ENCODE peak calls at places on chromosomes 16 and 17, in seven cellular contexts. P, K, O, S, M, D and W are unnamed samples. For H3K4me1 and H3K27me3, the result is how much of the 10 kb centered on the place peaks cover.

GRCh38 chr17:82020874-82021727 is 1.6 kb downstream of the CENPX start:
- DNase-seq in S (peak), O (peak), D (peak), K (peak), M (peak), P (no peak), W (no peak)

GRCh38 chr17:64336760-64337413 is 53.8 kb downstream of the PECAM1 start:
- DNase-seq in D (no peak), P (no peak), M (no peak), S (no peak), K (no peak), O (peak), W (no peak)

GRCh38 chr17:21042434-21043295 is at the start of gene USP22:
- DNase-seq in O (no peak), P (no peak), S (no peak), M (no peak), D (no peak), K (no peak), W (no peak)

GRCh38 chr16:62068747-62069146 is 32.5 kb upstream of the CDH8 start:
- DNase-seq in K (no peak), O (peak), M (peak), P (no peak), S (no peak), D (no peak), W (no peak)

GRCh38 chr17:73357318-73357717 is 45.5 kb upstream of the CDC42EP4 start:
- DNase-seq in D (no peak), M (no peak), S (no peak), O (no peak), K (no peak), P (no peak), W (no peak)

GRCh38 chr16:58022601-58023371 is 2.8 kb upstream of the MMP15 start:
- DNase-seq in D (peak), P (no peak), M (no peak), O (peak), K (no peak), S (peak), W (no peak)

GRCh38 chr17:76458580-76459490 is 5.9 kb upstream of the UBE2O start:
- DNase-seq in P (no peak), K (no peak), S (no peak), O (peak), M (peak), D (peak), W (no peak)

GRCh38 chr17:72681844-72682243 is 410.6 kb downstream of the SLC39A11 start:
- DNase-seq in D (peak), O (peak), M (no peak), K (no peak), P (no peak), S (no peak), W (no peak)

GRCh38 chr17:67638871-67639270 is 78.9 kb upstream of the NOL11 start:
- DNase-seq in K (no peak), P (no peak), O (no peak), M (no peak), D (no peak), S (no peak), W (no peak)

GRCh38 chr17:28404812-28405570 is 1.0 kb downstream of the SLC46A1 start:
- DNase-seq in D (no peak), K (no peak), S (no peak), M (no peak), P (no peak), O (peak), W (no peak)

GRCh38 chr16:57807968-57808528 is 5.8 kb upstream of the KIFC3 start:
- DNase-seq in O (peak), S (peak), D (peak), K (peak), M (peak), P (peak), W (no peak)

GRCh38 chr17:35051183-35051578 is 12.3 kb downstream of the RFFL start:
- DNase-seq in P (no peak), O (no peak), D (no peak), M (no peak), S (no peak), K (no peak), W (no peak)

GRCh38 chr17:35052240-35052608 is 11.3 kb downstream of the RFFL start:
- DNase-seq in M (no peak), O (no peak), S (no peak), P (no peak), K (no peak), D (no peak), W (no peak)

GRCh38 chr17:35051579-35052239 is 11.8 kb downstream of the RFFL start:
- DNase-seq in D (no peak), S (no peak), O (no peak), K (no peak), P (no peak), M (no peak), W (no peak)

GRCh38 chr17:35048685-35049379 is 14.7 kb downstream of the RFFL start:
- DNase-seq in P (no peak), D (no peak), O (no peak), K (no peak), M (no peak), S (no peak), W (no peak)

DNA sequence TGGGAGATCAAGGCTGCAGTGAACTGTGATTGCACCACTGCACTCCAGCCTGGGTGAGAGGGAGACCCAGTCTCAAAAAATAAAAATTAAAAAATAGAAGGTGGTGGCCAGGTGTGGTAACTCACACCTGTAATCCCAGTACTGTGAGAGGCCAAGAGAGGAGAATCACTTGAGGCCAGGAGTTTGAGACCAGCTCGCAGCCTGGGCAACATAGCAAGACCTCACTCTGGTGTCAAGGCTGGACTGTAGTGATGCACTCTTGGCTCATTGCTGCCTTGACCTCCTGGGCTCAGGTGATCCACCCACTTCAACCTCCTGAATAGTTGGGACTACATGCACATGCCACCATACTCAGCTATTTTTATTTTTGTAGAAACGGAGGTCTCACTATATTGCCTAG is 13.3 kb downstream of the RFFL start:
- DNase-seq in S (no peak), M (no peak), O (no peak), K (no peak), D (no peak), P (no peak), W (no peak)
- H3K4me1 ChIP-seq in S (under half), M (under half), O (under half), K (under half), D (under half), P (half or more), W (under half)

GRCh38 chr17:14304222-14304844 is 3.5 kb downstream of the HS3ST3B1 start:
- DNase-seq in M (no peak), S (no peak), O (no peak), D (no peak), P (no peak), K (no peak), W (no peak)

GRCh38 chr17:14301761-14302401 is 1.0 kb downstream of the HS3ST3B1 start:
- DNase-seq in M (no peak), D (peak), S (no peak), K (no peak), P (peak), O (no peak), W (no peak)

GRCh38 chr17:14304876-14305636 is 4.2 kb downstream of the HS3ST3B1 start:
- DNase-seq in M (no peak), K (no peak), P (no peak), D (no peak), S (no peak), O (peak), W (no peak)

GRCh38 chr17:14302421-14303099 is 1.7 kb downstream of the HS3ST3B1 start:
- DNase-seq in M (peak), S (peak), O (peak), P (peak), D (peak), K (peak), W (no peak)

DNA sequence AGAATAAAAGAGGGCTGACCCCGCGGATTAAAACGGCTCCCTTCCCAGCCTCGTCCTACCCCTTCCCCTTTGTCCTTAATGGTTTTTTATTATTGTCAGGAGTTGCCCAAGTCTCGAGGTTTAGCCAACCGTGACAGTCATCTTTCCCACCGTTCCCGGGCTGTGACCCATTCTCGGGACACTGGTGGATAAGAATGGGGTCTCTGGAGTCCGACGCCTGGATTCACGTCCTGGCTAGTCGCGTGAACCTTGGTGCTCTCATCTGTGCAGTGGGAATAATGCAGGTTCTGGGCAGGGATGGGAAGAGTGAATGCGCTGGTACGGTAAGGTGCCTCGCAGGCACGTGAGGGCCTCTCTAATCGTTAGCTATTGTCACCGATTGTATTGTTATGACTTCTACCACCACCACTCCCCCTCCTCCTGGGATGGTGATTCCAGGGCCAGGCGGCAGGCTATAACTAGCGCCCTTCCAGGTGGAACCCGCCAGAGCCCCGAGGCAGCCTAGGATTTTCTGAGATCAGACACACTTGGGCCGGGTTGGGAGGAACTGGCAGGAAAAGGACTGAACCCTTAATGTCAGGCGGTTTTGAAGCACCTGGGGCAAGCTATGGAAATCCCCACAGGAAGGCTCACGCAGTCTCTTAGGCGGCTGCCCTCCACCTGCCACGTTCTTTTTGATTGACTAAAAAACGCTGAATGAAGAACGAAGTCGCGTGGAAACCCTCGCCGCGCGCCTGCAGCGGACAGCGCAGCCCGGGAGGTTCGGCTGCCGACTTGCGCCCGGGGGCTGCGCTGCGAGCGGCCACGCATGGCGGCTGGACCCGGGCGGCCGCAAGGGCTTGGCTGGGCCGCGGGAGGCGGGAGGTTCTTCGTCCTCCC is 2.7 kb downstream of the HS3ST3B1 start:
- DNase-seq in M (no peak), D (no peak), K (no peak), S (no peak), O (peak), P (peak), W (no peak)
- H3K27me3 ChIP-seq in M (under half), D (under half), K (under half), S (under half), O (half or more), P (under half), W (under half)

GRCh38 chr17:40035162-40035559 is 19.0 kb downstream of the MED24 start:
- DNase-seq in D (no peak), M (peak), O (peak), P (no peak), K (no peak), S (no peak), W (no peak)
- H3K27ac ChIP-seq in D (no peak), M (no peak), O (peak), P (no peak), K (no peak), S (no peak), W (no peak)

GRCh38 chr16:87710887-87711286 is 54.9 kb downstream of the KLHDC4 start:
- DNase-seq in S (no peak), P (no peak), D (no peak), M (no peak), K (no peak), O (no peak), W (no peak)

GRCh38 chr16:87712184-87712822 is 53.5 kb downstream of the KLHDC4 start:
- DNase-seq in K (no peak), M (no peak), D (no peak), S (no peak), O (no peak), P (no peak), W (no peak)

GRCh38 chr16:87715231-87715630 is 50.6 kb downstream of the KLHDC4 start:
- DNase-seq in P (no peak), K (no peak), D (no peak), O (no peak), M (no peak), S (no peak), W (no peak)

GRCh38 chr16:87715658-87716057 is 50.1 kb downstream of the KLHDC4 start:
- DNase-seq in S (no peak), K (no peak), P (no peak), D (no peak), M (no peak), O (no peak), W (no peak)

GRCh38 chr16:87713469-87714229 is 52.1 kb downstream of the KLHDC4 start:
- DNase-seq in O (no peak), S (no peak), K (no peak), P (peak), D (no peak), M (no peak), W (no peak)
- H3K4me1 ChIP-seq in O (under half), S (under half), K (under half), P (under half), D (under half), M (under half), W (under half)

GRCh38 chr16:50838885-50839284 is 97.0 kb downstream of the CYLD start:
- DNase-seq in M (no peak), O (no peak), D (peak), P (no peak), K (peak), S (no peak), W (no peak)

GRCh38 chr16:50839356-50839755 is 97.5 kb downstream of the CYLD start:
- DNase-seq in M (no peak), O (no peak), S (no peak), D (peak), K (peak), P (no peak), W (no peak)

GRCh38 chr16:50839920-50840729 is 98.2 kb downstream of the CYLD start:
- DNase-seq in S (no peak), O (peak), P (no peak), K (peak), M (no peak), D (peak), W (no peak)

GRCh38 chr16:50837324-50837723 is 95.4 kb downstream of the CYLD start:
- DNase-seq in D (peak), S (no peak), M (no peak), O (no peak), P (no peak), K (no peak), W (no peak)

GRCh38 chr16:50838165-50838564 is 96.3 kb downstream of the CYLD start:
- DNase-seq in P (no peak), K (no peak), D (peak), M (no peak), O (no peak), S (no peak), W (no peak)
- H3K27me3 ChIP-seq in P (under half), K (under half), D (under half), M (under half), O (under half), S (under half), W (under half)